ENCODE peak calls at places on chromosomes 13 and 19, in seven cellular contexts. One of them, this sample, is unnamed.

GRCh38 chr13:99087954-99088491 is 110.2 kb upstream of the DOCK9 start:
- DNase-seq in amniotic stem cell: no peak
- DNase-seq in AG09319: no peak
- DNase-seq in endodermal cell: peak; percentile 66
- DNase-seq in suprapubic skin: no peak
- DNase-seq in AG09309: no peak
- DNase-seq in CD8-positive, alpha-beta memory T cell: no peak
- DNase-seq in this sample: peak; percentile 35

GRCh38 chr13:48797761-48798160 is 144.0 kb downstream of the CYSLTR2 start:
- DNase-seq in amniotic stem cell: no peak
- DNase-seq in AG09319: no peak
- DNase-seq in endodermal cell: no peak
- DNase-seq in suprapubic skin: no peak
- DNase-seq in AG09309: no peak
- DNase-seq in CD8-positive, alpha-beta memory T cell: no peak
- DNase-seq in this sample: no peak

GRCh38 chr19:8368136-8368535 is 4.2 kb downstream of the ANGPTL4 start:
- DNase-seq in amniotic stem cell: no peak
- DNase-seq in AG09319: no peak
- DNase-seq in endodermal cell: no peak
- DNase-seq in suprapubic skin: no peak
- DNase-seq in AG09309: no peak
- DNase-seq in CD8-positive, alpha-beta memory T cell: no peak
- DNase-seq in this sample: no peak

GRCh38 chr19:7366701-7367420 is 18.1 kb downstream of the ARHGEF18 start:
- DNase-seq in amniotic stem cell: no peak
- DNase-seq in AG09319: no peak
- DNase-seq in endodermal cell: no peak
- DNase-seq in suprapubic skin: no peak
- DNase-seq in AG09309: no peak
- DNase-seq in CD8-positive, alpha-beta memory T cell: no peak
- DNase-seq in this sample: peak; percentile 69

GRCh38 chr13:111844222-111844671 is 222.7 kb upstream of the SOX1 start:
- DNase-seq in amniotic stem cell: no peak
- DNase-seq in AG09319: no peak
- DNase-seq in endodermal cell: no peak
- DNase-seq in suprapubic skin: no peak
- DNase-seq in AG09309: no peak
- DNase-seq in CD8-positive, alpha-beta memory T cell: no peak
- DNase-seq in this sample: no peak

GRCh38 chr19:19334063-19334988 is 13.7 kb downstream of the MAU2 start:
- DNase-seq in amniotic stem cell: no peak
- DNase-seq in AG09319: no peak
- DNase-seq in endodermal cell: no peak
- DNase-seq in suprapubic skin: no peak
- DNase-seq in AG09309: no peak
- DNase-seq in CD8-positive, alpha-beta memory T cell: no peak
- DNase-seq in this sample: no peak

GRCh38 chr13:94192576-94192975 is 286.9 kb downstream of the DCT start:
- DNase-seq in amniotic stem cell: no peak
- DNase-seq in AG09319: no peak
- DNase-seq in endodermal cell: peak; percentile 86
- DNase-seq in suprapubic skin: no peak
- DNase-seq in AG09309: no peak
- DNase-seq in CD8-positive, alpha-beta memory T cell: no peak
- DNase-seq in this sample: peak; percentile 9

GRCh38 chr13:20945952-20946383 is 43.4 kb upstream of the XPO4 start:
- DNase-seq in amniotic stem cell: no peak
- DNase-seq in AG09319: no peak
- DNase-seq in endodermal cell: peak; percentile 67
- DNase-seq in suprapubic skin: no peak
- DNase-seq in AG09309: no peak
- DNase-seq in CD8-positive, alpha-beta memory T cell: no peak
- DNase-seq in this sample: no peak

GRCh38 chr19:34508540-34508939 is 27.0 kb downstream of the WTIP start:
- DNase-seq in amniotic stem cell: no peak
- DNase-seq in AG09319: no peak
- DNase-seq in endodermal cell: no peak
- DNase-seq in suprapubic skin: no peak
- DNase-seq in AG09309: no peak
- DNase-seq in CD8-positive, alpha-beta memory T cell: no peak
- DNase-seq in this sample: no peak

GRCh38 chr13:39527961-39528720 is 74.9 kb downstream of the LHFPL6 start:
- DNase-seq in amniotic stem cell: peak; percentile 86
- DNase-seq in AG09319: peak; percentile 52
- DNase-seq in endodermal cell: no peak
- DNase-seq in suprapubic skin: no peak
- DNase-seq in AG09309: peak; percentile 74
- DNase-seq in CD8-positive, alpha-beta memory T cell: no peak
- DNase-seq in this sample: no peak

GRCh38 chr19:40529093-40529954 is 47.3 kb upstream of the SHKBP1 start:
- DNase-seq in amniotic stem cell: peak; percentile 14
- DNase-seq in AG09319: peak; percentile 40
- DNase-seq in endodermal cell: peak; percentile 97
- DNase-seq in suprapubic skin: peak; percentile 86
- DNase-seq in AG09309: no peak
- DNase-seq in CD8-positive, alpha-beta memory T cell: peak; percentile 86
- DNase-seq in this sample: peak; percentile 92

GRCh38 chr13:21511841-21512240 is 52.7 kb upstream of the ZDHHC20 start:
- DNase-seq in amniotic stem cell: no peak
- DNase-seq in AG09319: no peak
- DNase-seq in endodermal cell: no peak
- DNase-seq in suprapubic skin: no peak
- DNase-seq in AG09309: peak; percentile 27
- DNase-seq in CD8-positive, alpha-beta memory T cell: no peak
- DNase-seq in this sample: no peak

GRCh38 chr19:632228-633067 is 889 bp downstream of the POLRMT start:
- DNase-seq in amniotic stem cell: no peak
- DNase-seq in AG09319: no peak
- DNase-seq in endodermal cell: peak; percentile 87
- DNase-seq in suprapubic skin: no peak
- DNase-seq in AG09309: no peak
- DNase-seq in CD8-positive, alpha-beta memory T cell: no peak
- DNase-seq in this sample: peak; percentile 63

GRCh38 chr19:46849610-46850009 is 1.0 kb downstream of the AP2S1 start:
- DNase-seq in amniotic stem cell: no peak
- DNase-seq in AG09319: no peak
- DNase-seq in endodermal cell: peak; percentile 68
- DNase-seq in suprapubic skin: peak; percentile 63
- DNase-seq in AG09309: no peak
- DNase-seq in CD8-positive, alpha-beta memory T cell: no peak
- DNase-seq in this sample: no peak

GRCh38 chr19:9828551-9829063 is 889 bp downstream of the UBL5 start:
- DNase-seq in amniotic stem cell: no peak
- DNase-seq in AG09319: no peak
- DNase-seq in endodermal cell: no peak
- DNase-seq in suprapubic skin: no peak
- DNase-seq in AG09309: no peak
- DNase-seq in CD8-positive, alpha-beta memory T cell: no peak
- DNase-seq in this sample: peak; percentile 27

GRCh38 chr13:49400755-49401659 is 42.9 kb downstream of the CAB39L start:
- DNase-seq in amniotic stem cell: no peak
- DNase-seq in AG09319: peak; percentile 14
- DNase-seq in endodermal cell: no peak
- DNase-seq in suprapubic skin: no peak
- DNase-seq in AG09309: no peak
- DNase-seq in CD8-positive, alpha-beta memory T cell: no peak
- DNase-seq in this sample: peak; percentile 87

GRCh38 chr19:17347361-17347760 is 10.0 kb downstream of the GTPBP3 start:
- DNase-seq in amniotic stem cell: no peak
- DNase-seq in AG09319: no peak
- DNase-seq in endodermal cell: no peak
- DNase-seq in suprapubic skin: peak; percentile 56
- DNase-seq in AG09309: no peak
- DNase-seq in CD8-positive, alpha-beta memory T cell: no peak
- DNase-seq in this sample: no peak

GRCh38 chr13:48545608-48546007 is 12.7 kb upstream of the RCBTB2 start:
- DNase-seq in amniotic stem cell: no peak
- DNase-seq in AG09319: no peak
- DNase-seq in endodermal cell: no peak
- DNase-seq in suprapubic skin: no peak
- DNase-seq in AG09309: no peak
- DNase-seq in CD8-positive, alpha-beta memory T cell: no peak
- DNase-seq in this sample: no peak

GRCh38 chr19:39112338-39112890 is 13.2 kb upstream of the PAK4 start:
- DNase-seq in amniotic stem cell: no peak
- DNase-seq in AG09319: no peak
- DNase-seq in endodermal cell: no peak
- DNase-seq in suprapubic skin: no peak
- DNase-seq in AG09309: no peak
- DNase-seq in CD8-positive, alpha-beta memory T cell: no peak
- DNase-seq in this sample: no peak